ENCODE peak calls at places on chromosomes 6 and 20, in four cellular contexts. One of them, this sample, is unnamed.

GRCh38 chr6:52160468-52161104 is 25.6 kb upstream of the IL17A start:
- DNase-seq in stomach: no peak
- DNase-seq in H1: no peak
- DNase-seq in K562: no peak
- DNase-seq in this sample: no peak

GRCh38 chr6:4342407-4343137 is 207.2 kb upstream of the ECI2 start:
- DNase-seq in stomach: no peak
- DNase-seq in H1: no peak
- DNase-seq in K562: no peak
- DNase-seq in this sample: no peak

GRCh38 chr6:164021589-164022290 is 607.2 kb downstream of the QKI start:
- DNase-seq in K562: no peak
- DNase-seq in H1: no peak
- DNase-seq in stomach: no peak
- DNase-seq in this sample: no peak

GRCh38 chr20:23624307-23624706 is 13.4 kb downstream of the CST3 start:
- DNase-seq in stomach: no peak
- DNase-seq in K562: no peak
- DNase-seq in H1: no peak
- DNase-seq in this sample: no peak

GRCh38 chr20:62824476-62825287 is 7.8 kb downstream of the COL9A3 start:
- DNase-seq in H1: peak; percentile 54
- DNase-seq in stomach: peak; percentile 85
- DNase-seq in K562: peak; percentile 77
- DNase-seq in this sample: peak; percentile 93

GRCh38 chr6:29631860-29632731 is 887 bp downstream of the GABBR1 start:
- DNase-seq in stomach: peak; percentile 54
- DNase-seq in H1: peak; percentile 81
- DNase-seq in K562: peak; percentile 81
- DNase-seq in this sample: peak; percentile 91

GRCh38 chr20:62666736-62667529 is 24.6 kb downstream of the SLCO4A1 start:
- DNase-seq in K562: no peak
- DNase-seq in H1: no peak
- DNase-seq in stomach: peak; percentile 77
- DNase-seq in this sample: no peak

GRCh38 chr6:78615430-78615904 is 251.9 kb upstream of the IRAK1BP1 start:
- DNase-seq in H1: no peak
- DNase-seq in K562: no peak
- DNase-seq in stomach: no peak
- DNase-seq in this sample: no peak

GRCh38 chr6:41917528-41917927 is 3.4 kb downstream of the MED20 start:
- DNase-seq in K562: no peak
- DNase-seq in stomach: no peak
- DNase-seq in H1: no peak
- DNase-seq in this sample: no peak

GRCh38 chr20:34473262-34473883 is 42.8 kb upstream of the DYNLRB1 start:
- DNase-seq in H1: peak; percentile 67
- DNase-seq in K562: peak; percentile 45
- DNase-seq in stomach: no peak
- DNase-seq in this sample: no peak

GRCh38 chr6:122804962-122805499 is 16.0 kb downstream of the SMPDL3A start:
- DNase-seq in H1: no peak
- DNase-seq in stomach: no peak
- DNase-seq in K562: no peak
- DNase-seq in this sample: no peak

GRCh38 chr6:33212857-33213165 is 4.5 kb downstream of the RING1 start:
- DNase-seq in H1: no peak
- DNase-seq in K562: no peak
- DNase-seq in stomach: no peak
- DNase-seq in this sample: no peak

GRCh38 chr6:105790635-105791034 is 295.5 kb upstream of the PRDM1 start:
- DNase-seq in stomach: no peak
- DNase-seq in H1: no peak
- DNase-seq in K562: peak; percentile 21
- DNase-seq in this sample: no peak

GRCh38 chr6:135281227-135281626 is 100.1 kb downstream of the MYB start:
- DNase-seq in stomach: no peak
- DNase-seq in H1: no peak
- DNase-seq in K562: no peak
- DNase-seq in this sample: no peak

GRCh38 chr6:7262037-7262461 is 51.0 kb downstream of the SSR1 start:
- DNase-seq in stomach: no peak
- DNase-seq in H1: peak; percentile 86
- DNase-seq in K562: peak; percentile 64
- DNase-seq in this sample: peak; percentile 62

GRCh38 chr6:139050770-139051313 is 22.3 kb downstream of the ABRACL start:
- DNase-seq in H1: no peak
- DNase-seq in stomach: no peak
- DNase-seq in K562: no peak
- DNase-seq in this sample: no peak

GRCh38 chr6:149049230-149049629 is 268.3 kb upstream of the TAB2 start:
- DNase-seq in stomach: no peak
- DNase-seq in K562: no peak
- DNase-seq in H1: no peak
- DNase-seq in this sample: no peak

GRCh38 chr6:104484626-104485025 is 375.1 kb downstream of the HACE1 start:
- DNase-seq in K562: no peak
- DNase-seq in H1: no peak
- DNase-seq in stomach: no peak
- DNase-seq in this sample: no peak

GRCh38 chr6:104505838-104506237 is 353.9 kb downstream of the HACE1 start:
- DNase-seq in stomach: no peak
- DNase-seq in H1: no peak
- DNase-seq in K562: no peak
- DNase-seq in this sample: no peak

GRCh38 chr6:98039876-98040605 is 757.0 kb upstream of the MMS22L start:
- DNase-seq in H1: no peak
- DNase-seq in stomach: no peak
- DNase-seq in K562: no peak
- DNase-seq in this sample: no peak

GRCh38 chr20:55855052-55855451 is 150.3 kb downstream of the CBLN4 start:
- DNase-seq in stomach: no peak
- DNase-seq in K562: no peak
- DNase-seq in H1: no peak
- DNase-seq in this sample: no peak

GRCh38 chr6:129089357-129089756 is 206.4 kb downstream of the LAMA2 start:
- DNase-seq in H1: no peak
- DNase-seq in K562: no peak
- DNase-seq in stomach: no peak
- DNase-seq in this sample: no peak
- TF ChIP-seq EP300 in H1: no peak
- TF ChIP-seq EP300 in K562: no peak
- TF ChIP-seq EP300 in stomach: no peak
- TF ChIP-seq EP300 in this sample: no peak

DNA sequence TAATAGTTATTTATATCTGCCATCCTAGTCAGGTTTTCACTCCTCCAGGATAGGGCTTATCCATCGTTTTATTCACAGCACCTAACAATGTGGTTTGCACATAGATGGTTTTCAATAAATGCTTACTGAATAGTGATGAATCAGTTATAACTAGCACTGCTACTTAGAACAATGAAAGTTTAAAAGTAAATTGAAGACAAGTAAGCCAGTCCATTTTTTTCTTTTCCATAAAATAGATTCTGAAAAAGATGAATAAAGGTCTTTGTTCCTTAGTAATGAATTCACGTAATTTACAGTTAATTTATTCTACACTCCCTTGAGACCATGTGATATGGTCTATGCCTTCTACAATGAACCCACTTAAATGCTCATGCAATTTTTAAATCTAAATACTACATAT is 212.5 kb downstream of the RNGTT start:
- DNase-seq in H1: no peak
- DNase-seq in stomach: no peak
- DNase-seq in K562: no peak
- DNase-seq in this sample: no peak
- H3K4me1 ChIP-seq in H1: no peaks in the 10 kb centered on the region
- H3K4me1 ChIP-seq in stomach: no peaks in the 10 kb centered on the region
- H3K4me1 ChIP-seq in K562: no peaks in the 10 kb centered on the region
- H3K4me1 ChIP-seq in this sample: no peaks in the 10 kb centered on the region

DNA sequence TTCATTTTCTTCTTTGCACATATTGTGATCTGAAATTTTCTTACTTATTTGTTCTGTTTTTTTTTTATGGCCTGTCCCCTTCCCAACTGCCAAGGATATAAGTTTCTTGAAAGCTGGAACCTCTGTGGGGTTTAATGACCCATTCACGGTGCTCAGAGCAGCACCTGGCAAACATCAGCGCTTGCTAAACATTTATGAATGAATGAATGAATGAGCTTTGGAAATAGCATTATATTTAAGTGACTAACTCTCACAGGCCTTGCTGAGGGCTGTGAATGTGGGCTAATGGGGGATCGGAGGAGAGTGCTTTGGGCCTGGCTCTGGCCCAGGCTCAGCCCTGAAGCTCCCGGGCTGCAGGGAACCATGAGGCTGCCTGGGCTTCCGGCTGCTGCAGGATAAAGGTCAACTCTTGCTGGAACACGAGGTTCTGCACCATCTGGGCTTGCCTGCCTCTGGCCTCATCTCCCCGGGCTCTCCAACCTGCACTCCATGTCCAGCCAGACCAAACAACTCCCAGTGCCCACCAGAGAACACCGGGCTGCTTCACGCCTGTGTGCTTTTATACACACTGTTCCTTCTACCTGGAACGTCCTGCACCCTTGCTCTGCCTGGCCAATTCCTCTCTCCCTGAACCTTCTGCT is 14.6 kb upstream of the ARMC12 start:
- DNase-seq in stomach: peak; percentile 82
- DNase-seq in H1: no peak
- DNase-seq in K562: no peak
- DNase-seq in this sample: peak; percentile 88
- TF ChIP-seq POLR2A in stomach: no peak
- TF ChIP-seq POLR2A in H1: no peak
- TF ChIP-seq POLR2A in K562: no peak
- TF ChIP-seq POLR2A in this sample: no peak

DNA sequence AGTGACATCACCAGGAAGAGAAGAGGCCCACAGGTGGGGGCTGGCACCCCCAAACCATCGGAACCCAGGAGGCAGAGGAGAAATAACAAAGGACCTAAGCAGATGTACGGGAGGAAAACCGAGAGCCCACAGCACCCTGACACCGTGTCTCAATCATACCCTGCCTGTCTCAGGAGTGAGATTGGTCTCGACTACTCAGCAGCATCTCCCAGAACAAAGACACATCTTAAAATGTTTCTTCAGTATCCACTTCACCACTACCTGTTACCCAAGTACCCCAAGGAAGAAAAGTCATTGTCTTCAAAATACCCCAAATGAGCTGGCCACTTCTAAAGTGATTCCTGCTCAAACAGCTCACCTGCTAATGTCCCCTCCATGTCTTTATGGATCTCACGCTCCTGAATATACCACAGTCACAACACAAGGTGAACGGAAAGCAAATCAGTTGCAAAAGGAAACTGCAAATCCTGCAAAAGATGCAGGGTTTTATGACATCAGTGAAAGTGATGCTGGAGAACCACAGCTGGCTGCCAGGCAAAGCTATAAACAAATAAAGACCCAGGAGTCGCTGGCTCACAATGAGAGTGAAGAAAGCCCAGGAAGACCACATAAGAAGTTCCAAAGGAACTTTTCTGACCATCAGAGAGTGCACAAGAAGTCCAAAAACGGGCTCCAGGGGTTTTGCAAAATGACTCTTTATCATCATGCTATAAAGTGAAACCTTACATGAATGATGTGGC is 44.1 kb downstream of the PREX1 start:
- DNase-seq in H1: no peak
- DNase-seq in K562: no peak
- DNase-seq in stomach: no peak
- DNase-seq in this sample: no peak
- TF ChIP-seq EP300 in H1: no peak
- TF ChIP-seq EP300 in K562: no peak
- TF ChIP-seq EP300 in stomach: no peak
- TF ChIP-seq EP300 in this sample: no peak

GRCh38 chr20:58894652-58895051 is 42.1 kb downstream of the GNAS start:
- DNase-seq in H1: no peak
- DNase-seq in stomach: no peak
- DNase-seq in K562: no peak
- DNase-seq in this sample: no peak
- H3K4me1 ChIP-seq in H1: peaks cover 9% of the 10 kb centered on the region
- H3K4me1 ChIP-seq in stomach: peaks cover 71% of the 10 kb centered on the region
- H3K4me1 ChIP-seq in K562: peaks cover 13% of the 10 kb centered on the region
- H3K4me1 ChIP-seq in this sample: peaks cover 67% of the 10 kb centered on the region

DNA sequence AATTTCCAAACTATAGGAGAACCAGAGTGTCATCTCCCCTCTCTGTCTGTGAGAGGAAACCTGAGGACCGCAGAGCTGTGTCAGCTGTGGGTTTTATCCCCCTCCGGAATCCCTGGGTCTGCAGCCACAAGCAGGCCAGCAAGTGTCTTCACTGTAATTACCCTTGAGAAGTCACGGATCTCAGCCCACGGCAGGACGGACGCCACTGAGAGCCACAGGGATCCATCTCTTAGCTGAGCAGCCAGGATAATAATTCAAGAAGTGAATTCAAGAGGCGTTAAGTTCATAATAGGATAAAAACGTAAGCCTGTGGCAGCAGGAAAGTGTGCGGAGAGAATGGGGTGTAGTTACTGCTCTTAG is 37.0 kb downstream of the DLL1 start:
- DNase-seq in stomach: no peak
- DNase-seq in H1: no peak
- DNase-seq in K562: no peak
- DNase-seq in this sample: peak; percentile 40
- TF ChIP-seq POLR2A in stomach: no peak
- TF ChIP-seq POLR2A in H1: no peak
- TF ChIP-seq POLR2A in K562: no peak
- TF ChIP-seq POLR2A in this sample: no peak

DNA sequence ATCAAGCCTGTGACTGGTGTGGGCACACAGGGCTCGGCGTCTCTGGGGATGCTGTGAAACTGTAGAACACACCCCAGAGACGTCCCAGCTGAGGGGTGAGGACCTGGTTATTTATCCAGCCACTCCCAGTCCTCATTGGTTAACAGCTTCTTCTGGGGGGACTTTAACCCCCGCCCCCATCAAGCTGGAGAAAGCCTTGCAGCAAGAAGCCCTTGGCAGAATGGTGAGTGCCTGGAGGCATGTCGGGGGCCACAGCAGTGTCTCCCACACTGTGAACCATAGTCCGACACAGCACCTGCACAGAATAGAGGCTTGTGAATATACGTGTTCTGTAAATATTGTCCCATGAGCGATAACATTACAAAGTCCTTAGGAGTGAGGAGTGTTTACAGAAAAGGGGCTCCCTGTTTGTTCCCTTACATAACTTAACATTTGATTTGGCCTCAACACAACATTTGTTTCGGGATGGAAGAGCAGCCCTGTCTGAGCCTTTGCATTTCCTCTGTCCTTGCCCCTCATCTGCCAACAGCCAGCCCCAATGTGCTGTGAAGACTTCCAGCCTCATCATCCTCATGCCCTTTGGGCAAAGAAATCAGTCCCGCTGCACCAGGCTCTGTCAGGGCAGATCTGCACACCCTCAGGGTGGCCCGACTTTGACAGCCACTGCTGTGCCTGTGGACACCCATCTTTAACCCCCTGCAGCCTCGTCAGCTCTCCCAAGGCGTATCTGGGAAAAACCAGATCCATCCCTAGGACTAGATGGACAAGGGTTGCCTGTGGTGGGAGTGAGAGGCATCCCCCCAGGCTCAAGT is 2.2 kb upstream of the RRBP1 start:
- DNase-seq in H1: no peak
- DNase-seq in stomach: no peak
- DNase-seq in K562: no peak
- DNase-seq in this sample: no peak
- TF ChIP-seq EP300 in H1: no peak
- TF ChIP-seq EP300 in stomach: no peak
- TF ChIP-seq EP300 in K562: no peak
- TF ChIP-seq EP300 in this sample: no peak

This sample was measured in sigmoid colon.